ENCODE peak calls at places on chromosomes 6 and 20, in six cellular contexts. H is upper lobe of right lung, S is lung, Z is GM06990, L is heart right ventricle, B is H9. F is an unnamed sample.

GRCh38 chr20:49999329-49999728 is 16.5 kb downstream of the SNAI1 start:
- DNase-seq in B (no peak), Z (peak), L (no peak), S (no peak), H (no peak), F (no peak)

GRCh38 chr20:13322198-13322597 is 101.1 kb downstream of the ISM1 start:
- DNase-seq in B (no peak), S (no peak), Z (no peak), H (no peak), L (no peak), F (no peak)

GRCh38 chr6:14009416-14009815 is 84.7 kb downstream of the RNF182 start:
- DNase-seq in Z (no peak), H (no peak), S (no peak), L (no peak), B (no peak), F (no peak)

GRCh38 chr20:54766483-54766882 is 291.1 kb downstream of the DOK5 start:
- DNase-seq in B (no peak), Z (no peak), H (no peak), S (no peak), L (no peak), F (no peak)

GRCh38 chr6:153160221-153160620 is 29.1 kb upstream of the RGS17 start:
- DNase-seq in L (no peak), S (no peak), H (no peak), B (no peak), Z (no peak), F (no peak)

GRCh38 chr6:5763407-5763806 is 243.3 kb downstream of the NRN1 start:
- DNase-seq in B (no peak), L (no peak), Z (no peak), H (no peak), S (no peak), F (no peak)

GRCh38 chr20:45835230-45836224 is 1.9 kb downstream of the SNX21 start:
- DNase-seq in L (peak), Z (no peak), H (no peak), S (no peak), B (no peak), F (no peak)

GRCh38 chr6:33069021-33069738 is 4.3 kb downstream of the HLA-DPA1 start:
- DNase-seq in H (no peak), S (no peak), Z (no peak), B (no peak), L (no peak), F (no peak)

GRCh38 chr20:57552471-57552870 is 8.4 kb upstream of the PCK1 start:
- DNase-seq in L (no peak), B (no peak), S (no peak), H (no peak), Z (no peak), F (no peak)

GRCh38 chr6:16985484-16986284 is 116.2 kb upstream of the STMND1 start:
- DNase-seq in L (no peak), S (no peak), B (no peak), Z (no peak), H (no peak), F (no peak)

GRCh38 chr20:34083137-34083536 is 28.9 kb downstream of the EIF2S2 start:
- DNase-seq in B (no peak), H (peak), S (peak), Z (no peak), L (peak), F (no peak)

GRCh38 chr20:6086868-6087267 is 33.0 kb upstream of the LRRN4 start:
- DNase-seq in B (no peak), L (no peak), Z (no peak), S (no peak), H (no peak), F (no peak)

GRCh38 chr20:32019156-32019510 is 8.9 kb downstream of the CCM2L start:
- DNase-seq in S (no peak), H (no peak), L (no peak), B (peak), Z (no peak), F (no peak)

GRCh38 chr6:21931641-21932335 is 338.2 kb downstream of the SOX4 start:
- DNase-seq in Z (no peak), B (no peak), S (no peak), H (no peak), L (no peak), F (no peak)

GRCh38 chr20:63980317-63980805 is 571 bp upstream of the PRPF6 start:
- DNase-seq in B (no peak), L (no peak), Z (no peak), H (no peak), S (no peak), F (no peak)

GRCh38 chr6:127515234-127515793 is 3.8 kb downstream of the MTCL3 start:
- DNase-seq in Z (no peak), S (no peak), L (no peak), H (no peak), B (peak), F (no peak)

GRCh38 chr6:57310817-57311157 is 6.6 kb upstream of the PRIM2 start:
- DNase-seq in B (no peak), Z (no peak), H (no peak), S (no peak), L (no peak), F (no peak)

GRCh38 chr6:28875348-28875747 is 48.4 kb downstream of the TRIM27 start:
- DNase-seq in S (no peak), Z (no peak), H (no peak), B (no peak), L (no peak), F (no peak)

GRCh38 chr6:38750968-38751615 is 36.0 kb downstream of the DNAH8 start:
- DNase-seq in H (no peak), L (no peak), S (no peak), B (no peak), Z (no peak), F (no peak)

GRCh38 chr6:16045238-16045637 is 83.6 kb upstream of the MYLIP start:
- DNase-seq in S (no peak), B (no peak), H (no peak), Z (no peak), L (no peak), F (no peak)

GRCh38 chr6:43724914-43725642 is 37.5 kb upstream of the MRPS18A start:
- DNase-seq in B (no peak), Z (peak), L (peak), H (peak), S (peak), F (peak)

GRCh38 chr20:49872056-49872455 is 43.3 kb downstream of the SPATA2 start:
- DNase-seq in Z (no peak), S (no peak), H (no peak), B (no peak), L (no peak), F (no peak)

GRCh38 chr6:33540768-33541167 is 39.3 kb downstream of the BAK1 start:
- DNase-seq in H (no peak), Z (no peak), B (no peak), L (no peak), S (no peak), F (no peak)

GRCh38 chr20:61299088-61299487 is 47.0 kb downstream of the CDH4 start:
- DNase-seq in L (no peak), S (no peak), Z (no peak), H (no peak), B (no peak), F (no peak)

GRCh38 chr20:5073154-5074049 is 46.4 kb downstream of the PCNA start:
- DNase-seq in S (peak), H (peak), Z (no peak), B (peak), L (peak), F (peak)

GRCh38 chr6:25486580-25486979 is 165.4 kb upstream of the SCGN start:
- DNase-seq in B (no peak), Z (no peak), H (no peak), L (no peak), S (no peak), F (no peak)

GRCh38 chr6:29685718-29686326 is 4.9 kb upstream of the ZFP57 start:
- DNase-seq in H (no peak), B (peak), Z (no peak), S (no peak), L (peak), F (no peak)

GRCh38 chr6:150269857-150270223 is 99.0 kb upstream of the IYD start:
- DNase-seq in L (no peak), B (peak), S (no peak), H (no peak), Z (no peak), F (no peak)

DNA sequence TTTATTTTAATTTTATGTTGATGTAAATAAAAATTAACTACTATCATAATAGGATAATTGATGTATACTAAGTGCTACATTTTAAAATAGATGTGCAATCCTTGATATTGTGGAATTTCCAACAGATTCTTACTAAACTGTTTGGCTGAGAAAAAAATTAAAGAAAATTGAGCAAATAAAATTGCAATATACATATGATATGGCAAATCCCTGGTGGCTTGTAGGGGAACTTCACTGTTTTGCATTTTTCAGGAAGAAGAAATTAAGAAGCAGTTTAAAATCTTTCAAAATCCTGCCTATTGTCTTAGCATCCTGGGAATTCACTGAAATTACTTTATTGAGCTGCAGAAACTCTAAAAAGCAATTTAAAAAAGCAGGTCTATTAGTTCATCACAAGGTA is 191.4 kb upstream of the ADGRB3 start:
- DNase-seq in S (no peak), H (no peak), Z (no peak), B (no peak), L (no peak), F (no peak)
- TF ChIP-seq CTCF in S (no peak), H (no peak), Z (no peak), B (peak), L (no peak), F (peak)

GRCh38 chr6:9540126-9540525 is 874.7 kb downstream of the TFAP2A start:
- DNase-seq in S (no peak), L (no peak), Z (no peak), B (no peak), H (no peak), F (no peak)

GRCh38 chr6:9539231-9539755 is 875.6 kb downstream of the TFAP2A start:
- DNase-seq in H (no peak), Z (no peak), S (no peak), B (no peak), L (no peak), F (no peak)

GRCh38 chr6:9540534-9541126 is 874.2 kb downstream of the TFAP2A start:
- DNase-seq in H (no peak), S (no peak), L (no peak), Z (no peak), B (no peak), F (no peak)

DNA sequence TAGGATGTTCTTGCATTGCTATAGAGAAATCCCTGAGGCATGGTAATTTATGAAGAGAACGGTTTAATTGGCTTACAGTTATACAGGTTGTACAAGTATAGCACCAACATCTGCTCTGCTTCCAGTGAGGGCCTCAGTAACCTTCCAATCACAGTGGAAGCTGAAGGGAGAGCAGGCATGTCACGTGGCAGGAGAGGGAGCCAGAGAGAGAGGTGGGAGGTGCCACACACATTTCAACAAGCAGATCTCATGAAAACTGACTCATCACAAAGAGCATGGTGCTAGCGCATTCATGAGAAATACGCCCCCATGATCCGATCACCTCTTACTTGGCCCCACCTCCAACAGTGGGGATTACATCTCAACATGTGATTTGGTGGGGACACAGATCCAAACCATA is 871.2 kb downstream of the TFAP2A start:
- DNase-seq in H (no peak), S (no peak), L (no peak), B (peak), Z (no peak), F (no peak)
- TF ChIP-seq CTCF in H (no peak), S (no peak), L (no peak), B (peak), Z (no peak), F (no peak)

GRCh38 chr6:140559458-140559857 is 1185.0 kb upstream of the CITED2 start:
- DNase-seq in B (no peak), S (no peak), Z (no peak), H (no peak), L (no peak), F (no peak)
- TF ChIP-seq CTCF in B (no peak), S (no peak), Z (no peak), H (no peak), L (no peak), F (no peak)

DNA sequence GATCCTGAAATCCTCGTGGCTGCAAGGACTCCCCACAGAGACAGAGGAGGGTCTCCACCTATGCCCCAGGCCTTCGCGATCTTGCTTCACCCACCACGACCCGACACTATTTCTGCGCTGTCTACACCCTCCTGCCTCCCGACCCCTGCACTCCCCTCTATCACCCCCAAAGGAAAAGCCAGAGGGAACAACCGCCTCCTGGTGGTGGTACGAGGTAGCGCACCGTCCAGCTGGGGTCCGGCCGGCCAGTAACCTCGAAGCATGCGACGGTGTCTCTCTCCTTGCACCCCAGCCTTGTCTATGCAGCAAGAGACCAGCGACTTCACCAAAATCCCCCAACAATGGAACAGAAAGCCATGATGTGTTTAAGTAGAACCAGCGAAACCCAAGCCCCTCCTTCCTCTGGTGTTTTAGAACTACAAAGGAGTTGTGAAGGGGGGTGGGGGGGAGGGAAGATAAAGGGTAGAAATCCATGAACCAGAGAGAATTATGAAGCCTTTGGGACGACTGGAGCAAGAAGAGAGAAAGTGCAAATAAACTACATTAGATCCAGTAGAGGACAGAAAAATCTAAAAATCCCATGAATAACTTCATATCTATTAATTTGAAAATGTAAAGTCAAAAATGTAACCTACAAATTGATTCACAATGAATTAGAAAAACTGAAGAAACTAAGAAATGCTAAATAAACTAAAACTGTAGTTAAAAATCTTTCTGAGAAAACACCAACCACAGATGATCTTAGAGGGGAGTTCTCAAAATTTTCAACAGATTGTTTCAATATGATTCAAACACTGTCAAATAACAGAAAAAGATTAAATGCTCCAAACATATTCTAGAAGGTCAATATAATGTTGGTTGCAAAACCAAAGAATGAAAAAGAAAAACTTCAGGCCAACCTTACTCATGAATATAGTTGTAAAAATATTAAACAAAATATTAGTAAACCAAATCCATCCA is 168.0 kb downstream of the CDK19 start:
- DNase-seq in Z (peak), S (no peak), H (no peak), B (peak), L (no peak), F (no peak)
- TF ChIP-seq CTCF in Z (peak), S (no peak), H (peak), B (peak), L (no peak), F (peak)

DNA sequence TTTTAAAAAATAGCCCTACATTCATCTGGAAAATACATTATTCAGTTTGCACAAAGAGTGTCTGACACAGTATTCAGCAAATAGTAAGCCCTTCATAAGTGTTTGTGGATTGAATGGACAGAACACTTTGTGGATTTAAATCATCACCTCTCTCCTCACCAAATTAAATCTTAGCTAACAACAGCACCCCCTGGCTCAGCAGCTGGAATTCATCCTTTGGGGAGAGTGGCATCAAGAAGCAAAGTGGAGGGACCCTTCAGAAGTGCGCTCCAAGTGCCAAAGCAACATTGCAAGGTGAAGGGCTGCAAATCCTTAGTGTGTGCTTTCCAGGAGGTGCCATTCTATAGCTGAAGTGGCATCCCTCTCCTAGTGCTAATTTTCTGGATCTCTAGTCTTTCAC is 891.9 kb downstream of the C6orf118 start:
- DNase-seq in Z (no peak), B (no peak), H (no peak), L (no peak), S (no peak), F (no peak)
- TF ChIP-seq CTCF in Z (no peak), B (peak), H (no peak), L (no peak), S (no peak), F (peak)

GRCh38 chr20:35329435-35330139 is 37.4 kb upstream of the FAM83C start:
- DNase-seq in Z (no peak), L (no peak), H (no peak), B (peak), S (no peak), F (no peak)
- TF ChIP-seq CTCF in Z (peak), L (peak), H (peak), B (peak), S (no peak), F (peak)

GRCh38 chr6:46983007-46983411 is 59.1 kb downstream of the ADGRF1 start:
- DNase-seq in H (no peak), B (peak), L (no peak), S (no peak), Z (no peak), F (no peak)
- TF ChIP-seq CTCF in H (peak), B (peak), L (no peak), S (no peak), Z (no peak), F (no peak)

DNA sequence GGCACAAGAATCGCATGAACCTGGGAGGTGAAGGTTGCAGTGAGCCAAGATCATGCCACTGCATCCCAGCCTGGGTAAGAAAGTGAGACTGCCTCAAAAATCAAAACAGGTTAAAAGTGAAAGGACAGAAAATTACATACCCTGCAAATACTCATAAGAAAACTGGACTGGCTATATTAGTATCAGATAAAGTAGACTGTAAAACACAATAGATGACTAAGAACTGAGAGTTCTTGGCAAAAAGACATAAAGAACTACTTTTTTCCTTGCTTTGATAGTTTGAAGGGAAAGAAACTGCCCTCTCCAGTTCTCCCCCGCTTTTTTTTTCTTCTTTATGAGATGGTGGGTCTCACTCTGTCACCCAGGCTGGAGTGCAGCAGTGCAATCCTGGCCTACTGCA is 17.0 kb downstream of the SNX3 start:
- DNase-seq in H (no peak), S (no peak), Z (no peak), B (no peak), L (no peak), F (no peak)
- TF ChIP-seq CTCF in H (no peak), S (no peak), Z (no peak), B (no peak), L (no peak), F (no peak)

GRCh38 chr6:90860822-90861601 is 274.1 kb upstream of the MAP3K7 start:
- DNase-seq in H (no peak), Z (no peak), B (no peak), S (no peak), L (no peak), F (no peak)
- TF ChIP-seq CTCF in H (no peak), Z (peak), B (no peak), S (no peak), L (no peak), F (peak)

GRCh38 chr6:166036321-166037105 is 131.1 kb downstream of the TBXT start:
- DNase-seq in S (no peak), H (no peak), B (no peak), L (no peak), Z (no peak), F (no peak)

GRCh38 chr6:166027761-166028160 is 139.9 kb downstream of the TBXT start:
- DNase-seq in L (no peak), Z (no peak), S (no peak), H (no peak), B (no peak), F (no peak)

GRCh38 chr6:166029506-166029905 is 138.1 kb downstream of the TBXT start:
- DNase-seq in Z (no peak), H (no peak), L (no peak), S (no peak), B (no peak), F (no peak)

GRCh38 chr6:166031275-166031674 is 136.4 kb downstream of the TBXT start:
- DNase-seq in Z (no peak), H (no peak), L (no peak), B (no peak), S (no peak), F (no peak)

DNA sequence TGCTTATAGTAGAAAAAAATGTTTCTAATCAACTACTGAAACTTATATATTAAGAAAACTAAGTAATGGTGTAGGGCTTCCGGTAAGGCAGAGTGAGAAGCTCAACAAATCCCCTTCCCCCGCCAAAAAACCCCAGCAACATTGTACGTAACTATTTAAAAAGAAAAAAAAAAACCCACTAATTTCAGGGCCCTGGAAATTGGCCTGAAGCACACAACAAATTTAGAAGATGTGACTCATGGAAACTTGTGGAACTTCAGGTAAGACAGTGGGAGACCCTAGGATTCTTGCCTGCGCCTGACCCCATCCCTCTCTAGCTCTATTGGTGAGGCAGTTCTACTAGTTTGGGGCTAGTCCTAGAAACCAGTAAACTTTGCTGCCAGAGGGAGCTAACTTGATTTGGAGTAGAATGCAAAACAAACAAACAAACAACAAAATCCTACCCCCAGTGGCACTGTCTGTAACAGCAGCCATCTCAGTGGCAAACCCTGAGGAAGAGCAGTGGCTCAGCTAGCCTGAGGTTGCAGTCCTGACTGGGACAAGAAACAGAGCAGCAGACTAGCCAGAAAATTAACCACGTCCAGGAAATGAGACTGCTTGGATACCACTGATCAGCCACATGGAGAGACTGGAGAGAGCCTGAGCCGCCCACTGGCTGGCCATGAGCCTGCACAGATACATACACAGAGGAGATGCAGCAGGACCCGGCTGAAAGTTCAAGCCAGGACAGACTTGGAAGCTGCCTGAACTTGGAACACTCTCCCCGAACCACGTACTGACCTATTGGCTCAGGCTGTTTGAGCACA is 135.1 kb downstream of the TBXT start:
- DNase-seq in H (no peak), L (peak), S (no peak), B (peak), Z (no peak), F (no peak)
- TF ChIP-seq CTCF in H (no peak), L (no peak), S (no peak), B (peak), Z (peak), F (peak)

F was measured in chondrocyte.